ENCODE peak calls at places on chromosomes 6 and 20, in nine cellular contexts. T is upper lobe of right lung, P is heart right ventricle, K is IMR-90, Y is fibroblast of lung, R is astrocyte of the spinal cord, G is choroid plexus epithelial cell, A is gastrocnemius medialis, D is dorsolateral prefrontal cortex. I is an unnamed sample.

GRCh38 chr6:23446394-23447001 is 679.5 kb upstream of the NRSN1 start:
- DNase-seq in T (no peak), P (peak), K (peak), Y (peak), R (peak), G (peak), A (no peak), D (no peak), I (no peak)

GRCh38 chr6:151993364-151993763 is 185.9 kb downstream of the ESR1 start:
- DNase-seq in T (no peak), P (no peak), K (no peak), Y (no peak), R (no peak), G (no peak), A (peak), D (no peak), I (no peak)

GRCh38 chr6:42243046-42243445 is 25.4 kb upstream of the MRPS10 start:
- DNase-seq in T (no peak), P (no peak), K (no peak), Y (peak), R (peak), G (no peak), A (no peak), D (no peak), I (no peak)

GRCh38 chr20:25600632-25601031 is 15.3 kb upstream of the NINL start:
- DNase-seq in T (no peak), P (no peak), K (no peak), Y (peak), R (peak), G (peak), A (no peak), D (no peak), I (no peak)

GRCh38 chr6:10413850-10414765 is 766 bp downstream of the TFAP2A start:
- DNase-seq in T (no peak), P (no peak), K (no peak), Y (no peak), R (no peak), G (no peak), A (no peak), D (no peak), I (peak)

GRCh38 chr6:87825865-87826264 is 123.8 kb upstream of the AKIRIN2 start:
- DNase-seq in T (no peak), P (no peak), K (no peak), Y (no peak), R (no peak), G (no peak), A (no peak), D (no peak), I (no peak)

GRCh38 chr20:25030007-25030648 is 27.8 kb downstream of the ACSS1 start:
- DNase-seq in T (no peak), P (no peak), K (no peak), Y (no peak), R (no peak), G (no peak), A (no peak), D (no peak), I (no peak)

GRCh38 chr6:3467996-3468395 is 11.1 kb upstream of the SLC22A23 start:
- DNase-seq in T (no peak), P (no peak), K (no peak), Y (no peak), R (no peak), G (no peak), A (no peak), D (no peak), I (no peak)

GRCh38 chr6:137224890-137225198 is 5.7 kb upstream of the IFNGR1 start:
- DNase-seq in T (no peak), P (no peak), K (no peak), Y (no peak), R (no peak), G (no peak), A (no peak), D (no peak), I (no peak)

GRCh38 chr6:42175860-42176259 is 2.7 kb downstream of the GUCA1A start:
- DNase-seq in T (no peak), P (no peak), K (no peak), Y (no peak), R (no peak), G (no peak), A (no peak), D (no peak), I (no peak)

GRCh38 chr6:21505574-21505990 is 88.0 kb upstream of the SOX4 start:
- DNase-seq in T (no peak), P (no peak), K (no peak), Y (no peak), R (no peak), G (no peak), A (no peak), D (no peak), I (no peak)

GRCh38 chr6:158642097-158642601 is 2.4 kb downstream of the DYNLT1 start:
- DNase-seq in T (peak), P (peak), K (peak), Y (peak), R (peak), G (peak), A (peak), D (no peak), I (peak)

GRCh38 chr6:448296-449056 is 56.9 kb downstream of the IRF4 start:
- DNase-seq in T (no peak), P (no peak), K (no peak), Y (no peak), R (no peak), G (no peak), A (no peak), D (no peak), I (no peak)

GRCh38 chr6:138570716-138571020 is 71.4 kb upstream of the NHSL1 start:
- DNase-seq in T (no peak), P (no peak), K (peak), Y (peak), R (peak), G (no peak), A (no peak), D (no peak), I (no peak)

GRCh38 chr6:29959492-29959891 is 17.2 kb downstream of the HLA-A start:
- DNase-seq in T (no peak), P (no peak), K (no peak), Y (no peak), R (no peak), G (no peak), A (no peak), D (no peak), I (no peak)

GRCh38 chr20:46304361-46304760 is 3.9 kb downstream of the CDH22 start:
- DNase-seq in T (no peak), P (no peak), K (peak), Y (peak), R (no peak), G (no peak), A (no peak), D (no peak), I (peak)

GRCh38 chr20:44465001-44465560 is 10.6 kb upstream of the TTPAL start:
- DNase-seq in T (no peak), P (no peak), K (no peak), Y (no peak), R (no peak), G (no peak), A (no peak), D (no peak), I (no peak)

GRCh38 chr20:57905448-57905847 is 195.6 kb upstream of the PMEPA1 start:
- DNase-seq in T (no peak), P (no peak), K (no peak), Y (no peak), R (no peak), G (no peak), A (no peak), D (no peak), I (no peak)

GRCh38 chr6:17965397-17965796 is 22.0 kb downstream of the KIF13A start:
- DNase-seq in T (no peak), P (no peak), K (peak), Y (peak), R (peak), G (peak), A (no peak), D (no peak), I (no peak)

GRCh38 chr20:35304956-35305355 is 12.7 kb upstream of the FAM83C start:
- DNase-seq in T (peak), P (no peak), K (no peak), Y (no peak), R (no peak), G (no peak), A (peak), D (no peak), I (no peak)

GRCh38 chr20:1307571-1307971 is 21.4 kb downstream of the SDCBP2 start:
- DNase-seq in T (no peak), P (no peak), K (no peak), Y (no peak), R (no peak), G (no peak), A (no peak), D (no peak), I (no peak)

GRCh38 chr20:33408313-33408712 is 7.0 kb upstream of the CDK5RAP1 start:
- DNase-seq in T (no peak), P (no peak), K (no peak), Y (no peak), R (no peak), G (no peak), A (no peak), D (no peak), I (no peak)

GRCh38 chr6:158646023-158646888 is 1.7 kb upstream of the DYNLT1 start:
- DNase-seq in T (peak), P (no peak), K (no peak), Y (no peak), R (no peak), G (no peak), A (peak), D (no peak), I (peak)

GRCh38 chr6:110295451-110296145 is 62.6 kb downstream of the METTL24 start:
- DNase-seq in T (no peak), P (no peak), K (no peak), Y (no peak), R (no peak), G (no peak), A (no peak), D (no peak), I (no peak)

GRCh38 chr6:75418233-75418632 is 75.4 kb downstream of the FILIP1 start:
- DNase-seq in T (no peak), P (no peak), K (no peak), Y (peak), R (no peak), G (no peak), A (no peak), D (no peak), I (no peak)

GRCh38 chr6:130362128-130362527 is 3.7 kb upstream of the TMEM200A start:
- DNase-seq in T (no peak), P (no peak), K (no peak), Y (no peak), R (no peak), G (no peak), A (no peak), D (no peak), I (no peak)

GRCh38 chr6:149075616-149076354 is 241.7 kb upstream of the TAB2 start:
- DNase-seq in T (no peak), P (no peak), K (peak), Y (peak), R (peak), G (peak), A (no peak), D (no peak), I (no peak)

GRCh38 chr6:47437592-47437991 is 40.0 kb upstream of the CD2AP start:
- DNase-seq in T (no peak), P (no peak), K (no peak), Y (no peak), R (no peak), G (no peak), A (no peak), D (no peak), I (no peak)

GRCh38 chr6:9482030-9482731 is 932.7 kb downstream of the TFAP2A start:
- DNase-seq in T (no peak), P (no peak), K (peak), Y (peak), R (peak), G (peak), A (no peak), D (no peak), I (peak)

GRCh38 chr20:48735112-48735511 is 92.7 kb downstream of the PREX1 start:
- DNase-seq in T (no peak), P (no peak), K (no peak), Y (no peak), R (no peak), G (no peak), A (no peak), D (no peak), I (no peak)

GRCh38 chr6:3414704-3415453 is 42.0 kb downstream of the SLC22A23 start:
- DNase-seq in T (no peak), P (no peak), K (peak), Y (peak), R (peak), G (peak), A (no peak), D (no peak), I (no peak)

GRCh38 chr6:80610821-80611220 is 504.4 kb downstream of the BCKDHB start:
- DNase-seq in T (no peak), P (no peak), K (peak), Y (peak), R (peak), G (peak), A (no peak), D (no peak), I (peak)

GRCh38 chr6:153373869-153374268 is 242.8 kb upstream of the RGS17 start:
- DNase-seq in T (no peak), P (no peak), K (no peak), Y (no peak), R (no peak), G (no peak), A (no peak), D (no peak), I (no peak)

GRCh38 chr6:125802943-125803377 is 12.2 kb downstream of the NCOA7 start:
- DNase-seq in T (no peak), P (no peak), K (peak), Y (peak), R (peak), G (peak), A (no peak), D (no peak), I (no peak)

GRCh38 chr20:16243470-16243869 is 329.8 kb downstream of the KIF16B start:
- DNase-seq in T (no peak), P (no peak), K (no peak), Y (no peak), R (no peak), G (no peak), A (no peak), D (no peak), I (no peak)

GRCh38 chr6:33008944-33009861 is at the start of gene HLA-DOA:
- DNase-seq in T (no peak), P (peak), K (peak), Y (peak), R (peak), G (peak), A (no peak), D (no peak), I (peak)

GRCh38 chr6:154878866-154879491 is 116.1 kb upstream of the TIAM2 start:
- DNase-seq in T (no peak), P (no peak), K (peak), Y (peak), R (peak), G (no peak), A (no peak), D (no peak), I (peak)

GRCh38 chr20:24651171-24651972 is 181.9 kb downstream of the SYNDIG1 start:
- DNase-seq in T (no peak), P (no peak), K (peak), Y (peak), R (peak), G (peak), A (no peak), D (no peak), I (peak)

GRCh38 chr6:15798856-15799255 is 136.0 kb upstream of the DTNBP1 start:
- DNase-seq in T (no peak), P (no peak), K (no peak), Y (no peak), R (no peak), G (no peak), A (no peak), D (no peak), I (no peak)

GRCh38 chr6:15801912-15802311 is 139.1 kb upstream of the DTNBP1 start:
- DNase-seq in T (no peak), P (no peak), K (no peak), Y (no peak), R (no peak), G (no peak), A (no peak), D (no peak), I (no peak)

GRCh38 chr6:15800821-15801617 is 138.2 kb upstream of the DTNBP1 start:
- DNase-seq in T (no peak), P (no peak), K (no peak), Y (no peak), R (no peak), G (no peak), A (no peak), D (no peak), I (peak)

GRCh38 chr6:15804461-15804784 is 141.6 kb upstream of the DTNBP1 start:
- DNase-seq in T (no peak), P (no peak), K (no peak), Y (no peak), R (no peak), G (no peak), A (no peak), D (no peak), I (no peak)
- H3K4me3 ChIP-seq in T (no peak), P (no peak), K (no peak), Y (no peak), R (no peak), G (no peak), A (no peak), D (no peak), I (no peak)

GRCh38 chr6:89413006-89413400 is 930 bp upstream of the RRAGD start:
- DNase-seq in T (no peak), P (no peak), K (no peak), Y (no peak), R (no peak), G (no peak), A (peak), D (no peak), I (no peak)
- H3K4me3 ChIP-seq in T (peak), P (peak), K (no peak), Y (peak), R (no peak), G (no peak), A (peak), D (peak), I (no peak)

DNA sequence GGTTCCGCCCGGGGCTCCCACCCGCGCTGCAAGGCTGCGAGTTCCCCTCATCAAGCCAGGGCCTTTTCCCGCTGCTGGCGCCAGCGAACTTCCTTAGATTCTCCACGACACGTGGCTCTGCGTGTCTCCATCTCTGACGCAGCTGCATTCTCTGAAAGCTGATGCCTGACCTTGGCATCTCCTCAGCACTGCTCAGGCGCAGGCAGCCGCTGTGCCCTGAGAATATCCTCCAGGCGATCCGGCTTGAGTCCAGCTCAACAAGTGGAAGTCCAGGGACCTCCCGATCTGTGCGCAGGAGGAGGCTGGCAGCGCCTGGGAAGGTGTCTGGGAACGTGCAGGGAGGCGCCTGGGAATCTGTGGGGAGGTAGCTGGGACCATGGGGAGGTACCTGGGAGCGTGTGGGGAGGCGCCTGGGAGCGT is 171.2 kb upstream of the THBS2 start:
- DNase-seq in T (no peak), P (no peak), K (peak), Y (peak), R (peak), G (peak), A (peak), D (no peak), I (no peak)
- H3K4me3 ChIP-seq in T (no peak), P (no peak), K (no peak), Y (no peak), R (peak), G (peak), A (no peak), D (peak), I (no peak)

GRCh38 chr6:119034827-119035458 is 43.5 kb downstream of the FAM184A start:
- DNase-seq in T (no peak), P (no peak), K (no peak), Y (no peak), R (no peak), G (peak), A (no peak), D (no peak), I (no peak)

GRCh38 chr6:119037941-119038623 is 40.4 kb downstream of the FAM184A start:
- DNase-seq in T (no peak), P (no peak), K (no peak), Y (no peak), R (no peak), G (no peak), A (no peak), D (no peak), I (no peak)

GRCh38 chr6:119035459-119035858 is 43.0 kb downstream of the FAM184A start:
- DNase-seq in T (no peak), P (no peak), K (no peak), Y (no peak), R (no peak), G (no peak), A (no peak), D (no peak), I (no peak)

GRCh38 chr6:119036076-119036475 is 42.4 kb downstream of the FAM184A start:
- DNase-seq in T (no peak), P (no peak), K (no peak), Y (no peak), R (no peak), G (no peak), A (no peak), D (no peak), I (no peak)

DNA sequence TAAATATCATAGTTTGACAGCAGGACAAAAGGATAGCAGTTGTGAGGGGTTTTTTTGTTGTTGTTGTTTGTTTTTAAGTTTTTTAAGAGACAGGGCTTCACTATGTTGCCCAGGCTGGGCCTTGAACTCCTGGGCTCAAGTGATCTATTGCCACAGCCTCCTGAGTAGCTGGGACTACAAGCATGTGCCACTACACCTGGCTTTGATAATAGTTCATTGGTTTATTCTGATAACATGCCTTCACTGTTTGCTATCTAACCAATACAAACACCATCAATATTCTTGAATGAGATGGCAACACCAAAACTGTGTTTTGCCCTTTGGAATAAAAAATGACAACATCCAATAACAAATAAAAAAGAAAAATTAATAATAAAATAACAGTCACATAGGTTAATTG is 41.2 kb downstream of the FAM184A start:
- DNase-seq in T (no peak), P (no peak), K (no peak), Y (no peak), R (no peak), G (no peak), A (no peak), D (no peak), I (no peak)
- H3K4me3 ChIP-seq in T (no peak), P (no peak), K (no peak), Y (no peak), R (no peak), G (no peak), A (no peak), D (no peak), I (no peak)

I was measured in MG63.